ENCODE peak calls at places on chromosomes 13 and 19, in seven cellular contexts. One of them, this sample, is unnamed.

GRCh38 chr13:34039678-34040077 is 221.7 kb downstream of the RFC3 start:
- DNase-seq in AG09309: no peak
- DNase-seq in astrocyte: no peak
- DNase-seq in kidney epithelial cell: no peak
- DNase-seq in lower leg skin: no peak
- DNase-seq in neural crest cell: no peak
- DNase-seq in activated B cell treated with CpG ODN at 0.5 μM for 24 hours: no peak
- DNase-seq in this sample: no peak

GRCh38 chr13:85314686-85315085 is 484.5 kb downstream of the SLITRK6 start:
- DNase-seq in astrocyte: no peak
- DNase-seq in neural crest cell: no peak
- DNase-seq in lower leg skin: no peak
- DNase-seq in activated B cell treated with CpG ODN at 0.5 μM for 24 hours: no peak
- DNase-seq in kidney epithelial cell: no peak
- DNase-seq in AG09309: no peak
- DNase-seq in this sample: no peak

GRCh38 chr19:20969898-20970297 is 46.8 kb downstream of the ZNF85 start:
- DNase-seq in AG09309: no peak
- DNase-seq in astrocyte: no peak
- DNase-seq in neural crest cell: no peak
- DNase-seq in kidney epithelial cell: no peak
- DNase-seq in activated B cell treated with CpG ODN at 0.5 μM for 24 hours: no peak
- DNase-seq in lower leg skin: no peak
- DNase-seq in this sample: no peak

GRCh38 chr19:855566-856120 is 3.5 kb downstream of the ELANE start:
- DNase-seq in lower leg skin: no peak
- DNase-seq in kidney epithelial cell: no peak
- DNase-seq in activated B cell treated with CpG ODN at 0.5 μM for 24 hours: no peak
- DNase-seq in AG09309: no peak
- DNase-seq in astrocyte: no peak
- DNase-seq in neural crest cell: no peak
- DNase-seq in this sample: no peak

GRCh38 chr13:51453959-51454703 is 1.3 kb upstream of the INTS6 start:
- DNase-seq in astrocyte: no peak
- DNase-seq in activated B cell treated with CpG ODN at 0.5 μM for 24 hours: peak
- DNase-seq in kidney epithelial cell: no peak
- DNase-seq in neural crest cell: no peak
- DNase-seq in lower leg skin: peak
- DNase-seq in AG09309: no peak
- DNase-seq in this sample: no peak

GRCh38 chr19:1503925-1504430 is 8.8 kb downstream of the ADAMTSL5 start:
- DNase-seq in AG09309: no peak
- DNase-seq in neural crest cell: no peak
- DNase-seq in astrocyte: no peak
- DNase-seq in activated B cell treated with CpG ODN at 0.5 μM for 24 hours: no peak
- DNase-seq in kidney epithelial cell: no peak
- DNase-seq in lower leg skin: no peak
- DNase-seq in this sample: no peak

GRCh38 chr13:50801087-50801931 is 42.2 kb downstream of the DLEU7 start:
- DNase-seq in AG09309: peak
- DNase-seq in lower leg skin: peak
- DNase-seq in astrocyte: peak
- DNase-seq in kidney epithelial cell: peak
- DNase-seq in activated B cell treated with CpG ODN at 0.5 μM for 24 hours: peak
- DNase-seq in neural crest cell: peak
- DNase-seq in this sample: peak

GRCh38 chr19:27974082-27974513 is 1238.9 kb downstream of the UQCRFS1 start:
- DNase-seq in kidney epithelial cell: no peak
- DNase-seq in activated B cell treated with CpG ODN at 0.5 μM for 24 hours: no peak
- DNase-seq in astrocyte: peak
- DNase-seq in AG09309: no peak
- DNase-seq in neural crest cell: peak
- DNase-seq in lower leg skin: no peak
- DNase-seq in this sample: no peak

GRCh38 chr19:29596885-29597525 is 9.1 kb upstream of the POP4 start:
- DNase-seq in neural crest cell: no peak
- DNase-seq in AG09309: no peak
- DNase-seq in activated B cell treated with CpG ODN at 0.5 μM for 24 hours: no peak
- DNase-seq in kidney epithelial cell: no peak
- DNase-seq in lower leg skin: no peak
- DNase-seq in astrocyte: peak
- DNase-seq in this sample: no peak

GRCh38 chr19:343941-344624 is 513 bp downstream of the MIER2 start:
- DNase-seq in kidney epithelial cell: no peak
- DNase-seq in neural crest cell: peak
- DNase-seq in activated B cell treated with CpG ODN at 0.5 μM for 24 hours: no peak
- DNase-seq in lower leg skin: no peak
- DNase-seq in astrocyte: no peak
- DNase-seq in AG09309: no peak
- DNase-seq in this sample: no peak

GRCh38 chr13:40776681-40777165 is 5.7 kb upstream of the MRPS31 start:
- DNase-seq in activated B cell treated with CpG ODN at 0.5 μM for 24 hours: no peak
- DNase-seq in kidney epithelial cell: no peak
- DNase-seq in AG09309: no peak
- DNase-seq in neural crest cell: no peak
- DNase-seq in astrocyte: peak
- DNase-seq in lower leg skin: no peak
- DNase-seq in this sample: peak

GRCh38 chr13:22061371-22061805 is 390.5 kb downstream of the FGF9 start:
- DNase-seq in kidney epithelial cell: no peak
- DNase-seq in neural crest cell: no peak
- DNase-seq in lower leg skin: no peak
- DNase-seq in activated B cell treated with CpG ODN at 0.5 μM for 24 hours: peak
- DNase-seq in astrocyte: no peak
- DNase-seq in AG09309: no peak
- DNase-seq in this sample: no peak

GRCh38 chr13:71727036-71727435 is 140.0 kb downstream of the DACH1 start:
- DNase-seq in AG09309: no peak
- DNase-seq in lower leg skin: no peak
- DNase-seq in neural crest cell: no peak
- DNase-seq in kidney epithelial cell: no peak
- DNase-seq in astrocyte: no peak
- DNase-seq in activated B cell treated with CpG ODN at 0.5 μM for 24 hours: no peak
- DNase-seq in this sample: no peak

GRCh38 chr19:34961775-34962174 is 2.3 kb downstream of the ZNF792 start:
- DNase-seq in lower leg skin: no peak
- DNase-seq in neural crest cell: no peak
- DNase-seq in kidney epithelial cell: no peak
- DNase-seq in activated B cell treated with CpG ODN at 0.5 μM for 24 hours: no peak
- DNase-seq in AG09309: no peak
- DNase-seq in astrocyte: no peak
- DNase-seq in this sample: no peak

GRCh38 chr13:41547253-41548000 is 90.1 kb downstream of the RGCC start:
- DNase-seq in kidney epithelial cell: no peak
- DNase-seq in AG09309: peak
- DNase-seq in lower leg skin: peak
- DNase-seq in neural crest cell: peak
- DNase-seq in activated B cell treated with CpG ODN at 0.5 μM for 24 hours: no peak
- DNase-seq in astrocyte: no peak
- DNase-seq in this sample: no peak

GRCh38 chr19:11769995-11770394 is 3.2 kb downstream of the ZNF441 start:
- DNase-seq in lower leg skin: no peak
- DNase-seq in AG09309: no peak
- DNase-seq in neural crest cell: no peak
- DNase-seq in activated B cell treated with CpG ODN at 0.5 μM for 24 hours: no peak
- DNase-seq in astrocyte: no peak
- DNase-seq in kidney epithelial cell: no peak
- DNase-seq in this sample: no peak

GRCh38 chr13:73092831-73093230 is 34.0 kb downstream of the KLF5 start:
- DNase-seq in kidney epithelial cell: no peak
- DNase-seq in activated B cell treated with CpG ODN at 0.5 μM for 24 hours: no peak
- DNase-seq in neural crest cell: no peak
- DNase-seq in AG09309: no peak
- DNase-seq in astrocyte: no peak
- DNase-seq in lower leg skin: no peak
- DNase-seq in this sample: no peak

GRCh38 chr19:49592486-49593232 is 1.7 kb downstream of the PRR12 start:
- DNase-seq in lower leg skin: no peak
- DNase-seq in neural crest cell: peak
- DNase-seq in kidney epithelial cell: no peak
- DNase-seq in AG09309: no peak
- DNase-seq in astrocyte: no peak
- DNase-seq in activated B cell treated with CpG ODN at 0.5 μM for 24 hours: no peak
- DNase-seq in this sample: no peak

GRCh38 chr19:51258761-51259160 is 7.9 kb downstream of the SIGLECL1 start:
- DNase-seq in lower leg skin: no peak
- DNase-seq in activated B cell treated with CpG ODN at 0.5 μM for 24 hours: no peak
- DNase-seq in astrocyte: no peak
- DNase-seq in kidney epithelial cell: no peak
- DNase-seq in neural crest cell: no peak
- DNase-seq in AG09309: no peak
- DNase-seq in this sample: no peak

GRCh38 chr19:51256053-51256682 is 5.3 kb downstream of the SIGLECL1 start:
- DNase-seq in astrocyte: no peak
- DNase-seq in lower leg skin: no peak
- DNase-seq in AG09309: no peak
- DNase-seq in neural crest cell: no peak
- DNase-seq in kidney epithelial cell: no peak
- DNase-seq in activated B cell treated with CpG ODN at 0.5 μM for 24 hours: no peak
- DNase-seq in this sample: no peak

GRCh38 chr19:51257471-51257870 is 6.6 kb downstream of the SIGLECL1 start:
- DNase-seq in AG09309: no peak
- DNase-seq in astrocyte: no peak
- DNase-seq in activated B cell treated with CpG ODN at 0.5 μM for 24 hours: no peak
- DNase-seq in kidney epithelial cell: no peak
- DNase-seq in neural crest cell: no peak
- DNase-seq in lower leg skin: no peak
- DNase-seq in this sample: no peak

GRCh38 chr19:51258165-51258564 is 7.3 kb downstream of the SIGLECL1 start:
- DNase-seq in neural crest cell: no peak
- DNase-seq in astrocyte: no peak
- DNase-seq in lower leg skin: no peak
- DNase-seq in AG09309: no peak
- DNase-seq in kidney epithelial cell: no peak
- DNase-seq in activated B cell treated with CpG ODN at 0.5 μM for 24 hours: no peak
- DNase-seq in this sample: no peak

DNA sequence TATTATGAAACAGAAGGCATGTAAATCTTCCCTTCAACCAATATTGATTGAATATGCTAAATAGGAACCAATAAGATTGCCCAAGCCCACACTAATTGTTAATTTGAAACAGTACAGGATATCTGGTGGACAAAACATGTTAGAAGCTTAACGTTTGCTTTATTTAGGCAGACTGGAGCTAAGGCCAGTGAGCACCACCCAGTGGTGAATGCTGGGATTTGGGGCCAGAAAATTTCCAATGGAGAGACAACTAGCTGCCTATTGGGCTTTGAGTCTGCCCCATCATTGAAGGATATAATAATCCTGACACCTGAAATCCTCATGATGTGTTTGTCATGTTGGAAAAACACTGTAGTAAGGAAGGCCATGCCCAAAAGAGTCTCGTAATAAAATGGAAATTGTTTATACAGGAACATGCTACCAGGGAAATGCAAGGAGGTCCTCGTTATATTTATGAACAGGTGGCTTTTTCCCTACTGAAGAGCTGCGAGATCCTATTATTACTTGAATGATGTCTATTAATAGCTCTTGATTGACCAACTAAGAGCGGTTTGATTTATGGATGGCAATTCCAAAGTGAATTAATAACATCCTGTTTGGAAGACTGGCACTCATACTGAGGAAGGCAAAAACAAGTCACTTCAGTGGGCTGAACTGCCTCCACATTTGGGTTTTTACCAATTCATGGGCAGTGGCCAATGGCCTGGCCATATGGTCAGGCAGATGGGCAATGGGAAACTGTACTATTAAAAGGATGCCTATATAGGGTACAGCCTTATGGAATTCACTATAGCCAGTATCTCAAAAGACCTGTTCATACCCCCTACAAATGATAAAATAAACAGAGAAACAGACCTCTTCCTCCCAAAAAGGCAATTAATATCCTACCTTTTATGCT is 8.7 kb downstream of the SIGLECL1 start:
- DNase-seq in lower leg skin: peak
- DNase-seq in neural crest cell: peak
- DNase-seq in kidney epithelial cell: no peak
- DNase-seq in AG09309: no peak
- DNase-seq in astrocyte: no peak
- DNase-seq in activated B cell treated with CpG ODN at 0.5 μM for 24 hours: no peak
- DNase-seq in this sample: no peak
- TF ChIP-seq CTCF in lower leg skin: no peak
- TF ChIP-seq CTCF in neural crest cell: peak
- TF ChIP-seq CTCF in kidney epithelial cell: peak
- TF ChIP-seq CTCF in AG09309: peak
- TF ChIP-seq CTCF in astrocyte: peak
- TF ChIP-seq CTCF in activated B cell treated with CpG ODN at 0.5 μM for 24 hours: no peak
- TF ChIP-seq CTCF in this sample: peak

GRCh38 chr19:14689598-14690503 is at the start of gene ZNF333:
- DNase-seq in neural crest cell: peak
- DNase-seq in astrocyte: peak
- DNase-seq in AG09309: peak
- DNase-seq in activated B cell treated with CpG ODN at 0.5 μM for 24 hours: peak
- DNase-seq in kidney epithelial cell: peak
- DNase-seq in lower leg skin: peak
- DNase-seq in this sample: peak
- TF ChIP-seq CTCF in neural crest cell: no peak
- TF ChIP-seq CTCF in astrocyte: no peak
- TF ChIP-seq CTCF in AG09309: no peak
- TF ChIP-seq CTCF in activated B cell treated with CpG ODN at 0.5 μM for 24 hours: no peak
- TF ChIP-seq CTCF in kidney epithelial cell: no peak
- TF ChIP-seq CTCF in lower leg skin: no peak
- TF ChIP-seq CTCF in this sample: no peak

DNA sequence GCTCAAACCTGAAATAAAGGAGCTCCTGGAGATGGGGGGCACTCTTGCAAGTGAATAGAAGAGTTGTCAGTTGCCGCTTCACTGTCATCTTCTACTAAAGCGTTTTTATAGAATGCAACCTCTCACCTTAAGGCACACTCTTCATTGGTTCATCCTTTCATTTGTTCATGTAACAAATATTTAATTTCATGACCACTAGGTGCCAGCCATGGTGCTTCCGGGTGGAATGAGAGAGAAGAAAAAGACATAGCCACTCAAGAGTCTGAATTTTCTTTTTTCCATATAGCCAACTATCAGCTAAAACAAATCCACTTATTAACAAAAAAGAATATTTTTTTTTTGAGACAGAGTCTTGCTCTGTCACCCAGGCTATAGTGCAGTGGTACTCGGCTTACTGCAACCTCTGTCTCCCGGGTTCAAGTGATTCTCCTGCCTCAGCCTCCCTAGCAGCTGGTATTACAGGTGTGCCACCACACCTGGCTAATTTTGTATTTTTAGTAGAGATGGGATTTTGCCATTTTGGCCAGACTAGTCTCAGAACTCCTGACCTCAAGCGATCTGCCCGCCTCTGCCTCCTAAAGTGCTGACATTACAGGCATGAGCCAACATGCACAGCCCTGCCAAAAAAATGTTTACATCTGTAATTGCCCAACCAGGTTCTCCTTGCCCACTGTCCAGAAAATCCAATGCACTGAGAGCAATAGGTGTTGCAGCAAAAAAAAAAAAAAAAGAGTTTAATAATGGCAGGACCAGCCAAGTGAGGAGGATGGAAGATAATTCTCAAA is 22.1 kb upstream of the SACS start:
- DNase-seq in kidney epithelial cell: no peak
- DNase-seq in neural crest cell: no peak
- DNase-seq in astrocyte: no peak
- DNase-seq in lower leg skin: no peak
- DNase-seq in activated B cell treated with CpG ODN at 0.5 μM for 24 hours: no peak
- DNase-seq in AG09309: no peak
- DNase-seq in this sample: no peak
- TF ChIP-seq CTCF in kidney epithelial cell: no peak
- TF ChIP-seq CTCF in neural crest cell: no peak
- TF ChIP-seq CTCF in astrocyte: no peak
- TF ChIP-seq CTCF in lower leg skin: no peak
- TF ChIP-seq CTCF in activated B cell treated with CpG ODN at 0.5 μM for 24 hours: no peak
- TF ChIP-seq CTCF in AG09309: no peak
- TF ChIP-seq CTCF in this sample: no peak

GRCh38 chr19:5309438-5310204 is 31.0 kb downstream of the PTPRS start:
- DNase-seq in neural crest cell: no peak
- DNase-seq in lower leg skin: no peak
- DNase-seq in AG09309: no peak
- DNase-seq in activated B cell treated with CpG ODN at 0.5 μM for 24 hours: no peak
- DNase-seq in astrocyte: no peak
- DNase-seq in kidney epithelial cell: no peak
- DNase-seq in this sample: no peak
- TF ChIP-seq CTCF in neural crest cell: no peak
- TF ChIP-seq CTCF in lower leg skin: no peak
- TF ChIP-seq CTCF in AG09309: no peak
- TF ChIP-seq CTCF in activated B cell treated with CpG ODN at 0.5 μM for 24 hours: no peak
- TF ChIP-seq CTCF in astrocyte: no peak
- TF ChIP-seq CTCF in kidney epithelial cell: no peak
- TF ChIP-seq CTCF in this sample: no peak